ENCODE peak calls at places on chromosome 22, in seven cellular contexts. One of them, this sample, is unnamed.

GRCh38 chr22:37273126-37273845 is 9.0 kb upstream of the CYTH4 start:
- DNase-seq in HL-60: no peak
- DNase-seq in endothelial cell: no peak
- DNase-seq in lower lobe of right lung: peak; percentile 41
- DNase-seq in neural progenitor cell: no peak
- DNase-seq in cardiac muscle cell: no peak
- DNase-seq in nephron progenitor cell: no peak
- DNase-seq in this sample: no peak

GRCh38 chr22:24716602-24717001 is 57.9 kb downstream of the PIWIL3 start:
- DNase-seq in HL-60: no peak
- DNase-seq in endothelial cell: no peak
- DNase-seq in lower lobe of right lung: no peak
- DNase-seq in neural progenitor cell: no peak
- DNase-seq in cardiac muscle cell: no peak
- DNase-seq in nephron progenitor cell: no peak
- DNase-seq in this sample: no peak

GRCh38 chr22:47297261-47298016 is 535.0 kb downstream of the TBC1D22A start:
- DNase-seq in HL-60: no peak
- DNase-seq in endothelial cell: no peak
- DNase-seq in lower lobe of right lung: no peak
- DNase-seq in neural progenitor cell: no peak
- DNase-seq in cardiac muscle cell: no peak
- DNase-seq in nephron progenitor cell: no peak
- DNase-seq in this sample: no peak

GRCh38 chr22:39598017-39598965 is 27.7 kb downstream of the CACNA1I start:
- DNase-seq in HL-60: peak; percentile 9
- DNase-seq in endothelial cell: peak; percentile 80
- DNase-seq in lower lobe of right lung: peak; percentile 70
- DNase-seq in neural progenitor cell: peak; percentile 92
- DNase-seq in cardiac muscle cell: peak; percentile 64
- DNase-seq in nephron progenitor cell: peak; percentile 91
- DNase-seq in this sample: no peak

GRCh38 chr22:42769574-42770447 is 49.1 kb upstream of the A4GALT start:
- DNase-seq in HL-60: no peak
- DNase-seq in endothelial cell: no peak
- DNase-seq in lower lobe of right lung: peak; percentile 65
- DNase-seq in neural progenitor cell: peak; percentile 1
- DNase-seq in cardiac muscle cell: no peak
- DNase-seq in nephron progenitor cell: peak; percentile 46
- DNase-seq in this sample: no peak

GRCh38 chr22:20985720-20986119 is 3.6 kb downstream of the LZTR1 start:
- DNase-seq in HL-60: no peak
- DNase-seq in endothelial cell: no peak
- DNase-seq in lower lobe of right lung: no peak
- DNase-seq in neural progenitor cell: no peak
- DNase-seq in cardiac muscle cell: no peak
- DNase-seq in nephron progenitor cell: no peak
- DNase-seq in this sample: no peak

GRCh38 chr22:32745251-32745995 is 56.1 kb upstream of the TIMP3 start:
- DNase-seq in HL-60: no peak
- DNase-seq in endothelial cell: peak; percentile 41
- DNase-seq in lower lobe of right lung: no peak
- DNase-seq in neural progenitor cell: peak; percentile 71
- DNase-seq in cardiac muscle cell: peak; percentile 15
- DNase-seq in nephron progenitor cell: peak; percentile 15
- DNase-seq in this sample: no peak

GRCh38 chr22:41725510-41726110 is 26.3 kb downstream of the MEI1 start:
- DNase-seq in HL-60: no peak
- DNase-seq in endothelial cell: no peak
- DNase-seq in lower lobe of right lung: no peak
- DNase-seq in neural progenitor cell: no peak
- DNase-seq in cardiac muscle cell: no peak
- DNase-seq in nephron progenitor cell: no peak
- DNase-seq in this sample: no peak

GRCh38 chr22:22201185-22201924 is 43.2 kb upstream of the VPREB1 start:
- DNase-seq in HL-60: peak; percentile 31
- DNase-seq in endothelial cell: peak; percentile 57
- DNase-seq in lower lobe of right lung: peak; percentile 69
- DNase-seq in neural progenitor cell: peak; percentile 49
- DNase-seq in cardiac muscle cell: peak; percentile 41
- DNase-seq in nephron progenitor cell: no peak
- DNase-seq in this sample: no peak

GRCh38 chr22:41197808-41198585 is 7.1 kb upstream of the L3MBTL2 start:
- DNase-seq in HL-60: peak; percentile 61
- DNase-seq in endothelial cell: peak; percentile 30
- DNase-seq in lower lobe of right lung: peak; percentile 58
- DNase-seq in neural progenitor cell: peak; percentile 68
- DNase-seq in cardiac muscle cell: peak; percentile 41
- DNase-seq in nephron progenitor cell: peak; percentile 34
- DNase-seq in this sample: no peak

GRCh38 chr22:46072981-46073682 is 77.2 kb upstream of the PPARA start:
- DNase-seq in HL-60: no peak
- DNase-seq in endothelial cell: no peak
- DNase-seq in lower lobe of right lung: peak; percentile 21
- DNase-seq in neural progenitor cell: no peak
- DNase-seq in cardiac muscle cell: no peak
- DNase-seq in nephron progenitor cell: no peak
- DNase-seq in this sample: peak; percentile 55

GRCh38 chr22:28629420-28630184 is 50.0 kb downstream of the TTC28 start:
- DNase-seq in HL-60: no peak
- DNase-seq in endothelial cell: no peak
- DNase-seq in lower lobe of right lung: no peak
- DNase-seq in neural progenitor cell: peak; percentile 57
- DNase-seq in cardiac muscle cell: no peak
- DNase-seq in nephron progenitor cell: no peak
- DNase-seq in this sample: no peak

GRCh38 chr22:27561301-27561820 is 240.2 kb downstream of the MN1 start:
- DNase-seq in HL-60: no peak
- DNase-seq in endothelial cell: no peak
- DNase-seq in lower lobe of right lung: no peak
- DNase-seq in neural progenitor cell: peak; percentile 41
- DNase-seq in cardiac muscle cell: no peak
- DNase-seq in nephron progenitor cell: no peak
- DNase-seq in this sample: no peak

GRCh38 chr22:38921801-38922200 is 35.6 kb upstream of the APOBEC3A start:
- DNase-seq in HL-60: no peak
- DNase-seq in endothelial cell: no peak
- DNase-seq in lower lobe of right lung: no peak
- DNase-seq in neural progenitor cell: no peak
- DNase-seq in cardiac muscle cell: no peak
- DNase-seq in nephron progenitor cell: no peak
- DNase-seq in this sample: no peak

GRCh38 chr22:31983911-31984661 is 39.8 kb downstream of the YWHAH start:
- DNase-seq in HL-60: no peak
- DNase-seq in endothelial cell: no peak
- DNase-seq in lower lobe of right lung: no peak
- DNase-seq in neural progenitor cell: no peak
- DNase-seq in cardiac muscle cell: no peak
- DNase-seq in nephron progenitor cell: no peak
- DNase-seq in this sample: no peak

GRCh38 chr22:47175151-47175760 is 412.8 kb downstream of the TBC1D22A start:
- DNase-seq in HL-60: no peak
- DNase-seq in endothelial cell: no peak
- DNase-seq in lower lobe of right lung: no peak
- DNase-seq in neural progenitor cell: no peak
- DNase-seq in cardiac muscle cell: no peak
- DNase-seq in nephron progenitor cell: no peak
- DNase-seq in this sample: peak; percentile 60

GRCh38 chr22:24427500-24428164 is at the start of gene ADORA2A:
- DNase-seq in HL-60: peak; percentile 86
- DNase-seq in endothelial cell: no peak
- DNase-seq in lower lobe of right lung: peak; percentile 76
- DNase-seq in neural progenitor cell: no peak
- DNase-seq in cardiac muscle cell: no peak
- DNase-seq in nephron progenitor cell: no peak
- DNase-seq in this sample: no peak

GRCh38 chr22:21568207-21569075 is 927 bp downstream of the UBE2L3 start:
- DNase-seq in HL-60: peak; percentile 29
- DNase-seq in endothelial cell: peak; percentile 34
- DNase-seq in lower lobe of right lung: no peak
- DNase-seq in neural progenitor cell: peak; percentile 59
- DNase-seq in cardiac muscle cell: peak; percentile 64
- DNase-seq in nephron progenitor cell: peak; percentile 41
- DNase-seq in this sample: no peak

GRCh38 chr22:32591620-32592019 is 117.0 kb downstream of the FBXO7 start:
- DNase-seq in HL-60: no peak
- DNase-seq in endothelial cell: no peak
- DNase-seq in lower lobe of right lung: no peak
- DNase-seq in neural progenitor cell: no peak
- DNase-seq in cardiac muscle cell: no peak
- DNase-seq in nephron progenitor cell: no peak
- DNase-seq in this sample: no peak

GRCh38 chr22:21677606-21678443 is 12.0 kb downstream of the PPIL2 start:
- DNase-seq in HL-60: no peak
- DNase-seq in endothelial cell: no peak
- DNase-seq in lower lobe of right lung: no peak
- DNase-seq in neural progenitor cell: no peak
- DNase-seq in cardiac muscle cell: no peak
- DNase-seq in nephron progenitor cell: no peak
- DNase-seq in this sample: no peak

GRCh38 chr22:26701323-26701722 is 43.9 kb downstream of the MIAT start:
- DNase-seq in HL-60: no peak
- DNase-seq in endothelial cell: no peak
- DNase-seq in lower lobe of right lung: no peak
- DNase-seq in neural progenitor cell: no peak
- DNase-seq in cardiac muscle cell: no peak
- DNase-seq in nephron progenitor cell: no peak
- DNase-seq in this sample: no peak

GRCh38 chr22:48670317-48670716 is 1157.4 kb downstream of the BRD1 start:
- DNase-seq in HL-60: no peak
- DNase-seq in endothelial cell: no peak
- DNase-seq in lower lobe of right lung: no peak
- DNase-seq in neural progenitor cell: no peak
- DNase-seq in cardiac muscle cell: no peak
- DNase-seq in nephron progenitor cell: peak; percentile 58
- DNase-seq in this sample: no peak

GRCh38 chr22:33710326-33710725 is 209.9 kb downstream of the LARGE1 start:
- DNase-seq in HL-60: no peak
- DNase-seq in endothelial cell: no peak
- DNase-seq in lower lobe of right lung: no peak
- DNase-seq in neural progenitor cell: peak; percentile 46
- DNase-seq in cardiac muscle cell: no peak
- DNase-seq in nephron progenitor cell: no peak
- DNase-seq in this sample: no peak

GRCh38 chr22:35695202-35695601 is 22.5 kb upstream of the APOL5 start:
- DNase-seq in HL-60: no peak
- DNase-seq in endothelial cell: no peak
- DNase-seq in lower lobe of right lung: no peak
- DNase-seq in neural progenitor cell: no peak
- DNase-seq in cardiac muscle cell: no peak
- DNase-seq in nephron progenitor cell: no peak
- DNase-seq in this sample: no peak

GRCh38 chr22:45008853-45009751 is 703 bp downstream of the PHF21B start:
- DNase-seq in HL-60: no peak
- DNase-seq in endothelial cell: peak; percentile 25
- DNase-seq in lower lobe of right lung: no peak
- DNase-seq in neural progenitor cell: peak; percentile 59
- DNase-seq in cardiac muscle cell: peak; percentile 48
- DNase-seq in nephron progenitor cell: peak; percentile 53
- DNase-seq in this sample: no peak

GRCh38 chr22:32660292-32660691 is 141.2 kb upstream of the TIMP3 start:
- DNase-seq in HL-60: peak; percentile 83
- DNase-seq in endothelial cell: peak; percentile 71
- DNase-seq in lower lobe of right lung: peak; percentile 69
- DNase-seq in neural progenitor cell: peak; percentile 79
- DNase-seq in cardiac muscle cell: peak; percentile 85
- DNase-seq in nephron progenitor cell: peak; percentile 70
- DNase-seq in this sample: no peak

GRCh38 chr22:45604239-45604711 is 67.4 kb upstream of the ATXN10 start:
- DNase-seq in HL-60: peak; percentile 42
- DNase-seq in endothelial cell: no peak
- DNase-seq in lower lobe of right lung: peak; percentile 34
- DNase-seq in neural progenitor cell: no peak
- DNase-seq in cardiac muscle cell: no peak
- DNase-seq in nephron progenitor cell: no peak
- DNase-seq in this sample: no peak

GRCh38 chr22:33544707-33545106 is 375.6 kb downstream of the LARGE1 start:
- DNase-seq in HL-60: no peak
- DNase-seq in endothelial cell: no peak
- DNase-seq in lower lobe of right lung: no peak
- DNase-seq in neural progenitor cell: no peak
- DNase-seq in cardiac muscle cell: no peak
- DNase-seq in nephron progenitor cell: no peak
- DNase-seq in this sample: no peak

GRCh38 chr22:33328789-33329296 is 270.7 kb upstream of the SYN3 start:
- DNase-seq in HL-60: no peak
- DNase-seq in endothelial cell: no peak
- DNase-seq in lower lobe of right lung: no peak
- DNase-seq in neural progenitor cell: no peak
- DNase-seq in cardiac muscle cell: no peak
- DNase-seq in nephron progenitor cell: no peak
- DNase-seq in this sample: no peak

GRCh38 chr22:36884314-36885158 is 23.7 kb downstream of the NCF4 start:
- DNase-seq in HL-60: no peak
- DNase-seq in endothelial cell: no peak
- DNase-seq in lower lobe of right lung: no peak
- DNase-seq in neural progenitor cell: no peak
- DNase-seq in cardiac muscle cell: no peak
- DNase-seq in nephron progenitor cell: no peak
- DNase-seq in this sample: no peak

GRCh38 chr22:39617342-39617741 is 46.8 kb downstream of the CACNA1I start:
- DNase-seq in HL-60: no peak
- DNase-seq in endothelial cell: no peak
- DNase-seq in lower lobe of right lung: no peak
- DNase-seq in neural progenitor cell: no peak
- DNase-seq in cardiac muscle cell: no peak
- DNase-seq in nephron progenitor cell: no peak
- DNase-seq in this sample: no peak

GRCh38 chr22:37930952-37931440 is 22.4 kb downstream of the C22orf23 start:
- DNase-seq in HL-60: no peak
- DNase-seq in endothelial cell: no peak
- DNase-seq in lower lobe of right lung: no peak
- DNase-seq in neural progenitor cell: no peak
- DNase-seq in cardiac muscle cell: no peak
- DNase-seq in nephron progenitor cell: no peak
- DNase-seq in this sample: no peak

GRCh38 chr22:20430101-20430640 is 7.5 kb downstream of the SCARF2 start:
- DNase-seq in HL-60: no peak
- DNase-seq in endothelial cell: no peak
- DNase-seq in lower lobe of right lung: peak; percentile 42
- DNase-seq in neural progenitor cell: no peak
- DNase-seq in cardiac muscle cell: no peak
- DNase-seq in nephron progenitor cell: no peak
- DNase-seq in this sample: no peak